ENCODE peak calls at places on chromosomes 5 and 9, in four cellular contexts. Z, F, Y and V are unnamed samples. For H3K36me3, the result is how much of the 10 kb centered on the place peaks cover.

GRCh38 chr5:147188200-147189108 is 46.4 kb upstream of the STK32A start:
- DNase-seq in F (peak), Z (no peak), Y (peak), V (no peak)

GRCh38 chr5:122581629-122582028 is 193.3 kb upstream of the SNX2 start:
- DNase-seq in Y (no peak), Z (no peak), F (no peak), V (no peak)

GRCh38 chr5:10745133-10745532 is 15.9 kb downstream of the DAP start:
- DNase-seq in Y (no peak), F (no peak), Z (no peak), V (no peak)

GRCh38 chr5:166507810-166508419 is 1783.5 kb upstream of the WWC1 start:
- DNase-seq in Y (no peak), F (no peak), Z (no peak), V (no peak)

GRCh38 chr5:82387041-82387818 is 109.1 kb upstream of the RPS23 start:
- DNase-seq in Z (no peak), F (no peak), Y (no peak), V (no peak)

GRCh38 chr9:91465420-91465819 is 41.8 kb upstream of the NFIL3 start:
- DNase-seq in F (no peak), Z (no peak), Y (peak), V (no peak)

GRCh38 chr9:107282268-107282667 is 811 bp upstream of the RAD23B start:
- DNase-seq in F (no peak), Y (no peak), Z (no peak), V (no peak)

GRCh38 chr9:20941177-20941690 is 90.2 kb downstream of the HACD4 start:
- DNase-seq in F (peak), Z (peak), Y (peak), V (no peak)

GRCh38 chr5:109483395-109483974 is 73.7 kb upstream of the PJA2 start:
- DNase-seq in Y (no peak), Z (no peak), F (no peak), V (no peak)

GRCh38 chr9:105879181-105879580 is 184.8 kb downstream of the TMEM38B start:
- DNase-seq in Y (no peak), Z (no peak), F (no peak), V (no peak)

GRCh38 chr5:178108446-178108845 is 4.9 kb upstream of the N4BP3 start:
- DNase-seq in Y (no peak), Z (no peak), F (no peak), V (no peak)

GRCh38 chr9:121133104-121133816 is 58.5 kb downstream of the CNTRL start:
- DNase-seq in F (peak), Z (peak), Y (peak), V (peak)

GRCh38 chr5:132020568-132021339 is 9.3 kb upstream of the ACSL6 start:
- DNase-seq in Z (no peak), F (no peak), Y (peak), V (peak)

GRCh38 chr5:105288946-105289345 is 1726.4 kb upstream of the NUDT12 start:
- DNase-seq in Z (no peak), F (no peak), Y (no peak), V (no peak)

GRCh38 chr9:91790912-91791311 is 159.1 kb downstream of the ROR2 start:
- DNase-seq in F (no peak), Z (no peak), Y (peak), V (no peak)

GRCh38 chr5:73448451-73449136 is at the start of gene FOXD1:
- DNase-seq in F (peak), Y (peak), Z (no peak), V (peak)

GRCh38 chr9:124042168-124042775 is 30.7 kb downstream of the LHX2 start:
- DNase-seq in F (no peak), Y (no peak), Z (no peak), V (no peak)

GRCh38 chr5:179165421-179166170 is 105.4 kb downstream of the ZNF354C start:
- DNase-seq in Y (no peak), Z (no peak), F (no peak), V (peak)

GRCh38 chr9:106958955-106959657 is 96.1 kb downstream of the ZNF462 start:
- DNase-seq in F (no peak), Y (peak), Z (no peak), V (no peak)

GRCh38 chr9:71925834-71926233 is 14.4 kb downstream of the C9orf85 start:
- DNase-seq in Y (no peak), F (no peak), Z (no peak), V (no peak)

GRCh38 chr5:83430130-83431010 is 41.2 kb upstream of the VCAN start:
- DNase-seq in Z (peak), Y (peak), F (peak), V (no peak)

GRCh38 chr5:72485366-72486052 is 21.7 kb downstream of the ZNF366 start:
- DNase-seq in Z (no peak), F (no peak), Y (peak), V (no peak)

GRCh38 chr9:33239922-33240321 is at the start of gene SPINK4:
- DNase-seq in Z (no peak), F (no peak), Y (no peak), V (no peak)

GRCh38 chr5:64971538-64971937 is 202.8 kb downstream of the CWC27 start:
- DNase-seq in F (no peak), Y (no peak), Z (no peak), V (no peak)

GRCh38 chr9:33924978-33925797 is 108.2 kb downstream of the UBE2R2 start:
- DNase-seq in F (no peak), Z (no peak), Y (no peak), V (no peak)

DNA sequence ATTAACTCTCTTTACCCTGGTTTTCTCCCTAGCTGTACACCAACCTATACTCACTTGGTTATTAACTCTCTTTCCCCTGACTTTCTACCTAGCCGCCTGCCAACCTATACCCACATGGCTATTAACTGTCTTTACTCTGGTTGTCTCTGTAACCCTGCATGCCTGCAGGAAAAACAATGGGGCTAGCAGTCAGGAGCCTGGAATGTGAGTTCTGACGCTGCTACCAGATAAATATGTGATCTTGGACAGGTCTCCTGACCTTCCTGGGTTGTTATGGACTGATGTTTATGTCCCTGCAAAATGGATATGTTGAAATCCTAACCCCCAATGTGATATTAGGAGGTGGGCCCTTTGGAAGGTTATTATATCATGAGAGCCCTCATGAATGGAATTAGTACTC is 119.2 kb downstream of the SMARCA2 start:
- DNase-seq in Y (no peak), F (no peak), Z (no peak), V (no peak)
- H3K36me3 ChIP-seq in Y (under half), F (under half), Z (under half), V (under half)

GRCh38 chr9:97848237-97848581 is 4.8 kb upstream of the FOXE1 start:
- DNase-seq in Y (no peak), Z (no peak), F (no peak), V (no peak)
- H3K36me3 ChIP-seq in Y (under half), Z (under half), F (under half), V (under half)

DNA sequence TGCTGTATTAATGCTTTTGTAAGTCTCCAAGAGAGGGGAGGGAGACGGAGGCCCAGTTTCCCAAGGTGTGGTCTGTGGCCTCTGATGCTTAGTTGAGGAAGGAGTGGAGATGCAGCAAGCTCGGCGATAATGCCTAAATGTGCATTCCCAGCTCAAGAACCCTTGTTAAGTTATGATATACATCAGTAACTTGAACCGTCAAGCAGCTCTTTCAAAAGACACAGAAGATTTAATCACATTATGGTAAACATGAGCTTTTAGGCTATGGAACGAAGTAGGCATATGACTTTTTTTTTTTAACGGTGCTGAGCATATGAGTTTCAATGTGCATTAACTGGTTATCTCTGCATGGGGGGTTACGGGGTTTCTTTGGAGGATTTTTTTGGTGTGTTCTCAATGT is 22.3 kb upstream of the GLE1 start:
- DNase-seq in F (no peak), Y (no peak), Z (no peak), V (no peak)
- H3K36me3 ChIP-seq in F (half or more), Y (under half), Z (under half), V (half or more)

GRCh38 chr5:125160787-125161502 is 414.5 kb upstream of the ZNF608 start:
- DNase-seq in Z (no peak), Y (no peak), F (no peak), V (no peak)
- H3K36me3 ChIP-seq in Z (under half), Y (under half), F (under half), V (under half)

GRCh38 chr5:176530406-176530982 is 6.7 kb downstream of the RNF44 start:
- DNase-seq in Z (no peak), F (no peak), Y (no peak), V (no peak)

GRCh38 chr5:176529116-176529823 is 7.9 kb downstream of the RNF44 start:
- DNase-seq in F (no peak), Z (no peak), Y (no peak), V (no peak)

GRCh38 chr5:176528761-176529115 is 8.5 kb downstream of the RNF44 start:
- DNase-seq in Z (no peak), F (no peak), Y (no peak), V (no peak)

GRCh38 chr5:176530983-176531901 is 6.0 kb downstream of the RNF44 start:
- DNase-seq in F (peak), Z (no peak), Y (no peak), V (no peak)

GRCh38 chr5:176529824-176530195 is 7.4 kb downstream of the RNF44 start:
- DNase-seq in Y (no peak), Z (no peak), F (peak), V (no peak)
- H3K36me3 ChIP-seq in Y (under half), Z (under half), F (under half), V (under half)

GRCh38 chr5:56455417-56455816 is 222.3 kb upstream of the ANKRD55 start:
- DNase-seq in Y (no peak), Z (no peak), F (no peak), V (no peak)
- H3K36me3 ChIP-seq in Y (under half), Z (under half), F (under half), V (under half)

GRCh38 chr5:32232441-32233219 is 58.5 kb upstream of the GOLPH3 start:
- DNase-seq in Y (peak), F (peak), Z (peak), V (no peak)

GRCh38 chr5:32231929-32232328 is 57.8 kb upstream of the GOLPH3 start:
- DNase-seq in Y (no peak), Z (no peak), F (no peak), V (no peak)

GRCh38 chr5:32230356-32231099 is 56.4 kb upstream of the GOLPH3 start:
- DNase-seq in Z (no peak), F (no peak), Y (no peak), V (no peak)

GRCh38 chr5:32229586-32229985 is 55.5 kb upstream of the GOLPH3 start:
- DNase-seq in Z (no peak), Y (no peak), F (no peak), V (no peak)

DNA sequence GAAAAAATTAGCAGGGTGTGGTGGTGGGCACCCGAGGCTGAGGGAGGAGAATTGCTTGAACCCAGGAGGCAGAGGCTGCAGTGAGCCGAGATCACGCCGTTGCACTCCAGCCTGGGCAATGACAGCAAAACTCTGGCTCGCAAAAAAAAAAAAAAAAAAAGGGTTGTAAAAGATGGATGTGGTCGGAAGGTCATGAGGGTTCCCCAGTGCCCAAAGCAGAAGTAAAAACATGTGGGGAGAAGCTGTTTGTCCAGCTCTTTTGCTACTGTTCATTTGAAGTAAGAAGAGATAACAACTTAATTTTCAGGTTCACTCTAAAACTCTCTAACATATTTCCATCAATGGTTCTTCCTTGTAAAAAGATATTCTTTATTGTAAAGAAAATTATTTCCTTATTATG is 57.1 kb upstream of the GOLPH3 start:
- DNase-seq in Z (no peak), F (no peak), Y (no peak), V (no peak)
- H3K36me3 ChIP-seq in Z (under half), F (under half), Y (under half), V (under half)

GRCh38 chr9:35713578-35713977 is 18.4 kb downstream of the TLN1 start:
- DNase-seq in F (no peak), Z (no peak), Y (no peak), V (no peak)

GRCh38 chr9:35712762-35713400 is 19.1 kb downstream of the TLN1 start:
- DNase-seq in F (no peak), Y (no peak), Z (no peak), V (no peak)

GRCh38 chr9:35711501-35712428 is 20.2 kb downstream of the TLN1 start:
- DNase-seq in Z (no peak), Y (no peak), F (no peak), V (no peak)

GRCh38 chr9:35708146-35708545 is 18.4 kb upstream of the TPM2 start:
- DNase-seq in Y (no peak), F (no peak), Z (no peak), V (no peak)

DNA sequence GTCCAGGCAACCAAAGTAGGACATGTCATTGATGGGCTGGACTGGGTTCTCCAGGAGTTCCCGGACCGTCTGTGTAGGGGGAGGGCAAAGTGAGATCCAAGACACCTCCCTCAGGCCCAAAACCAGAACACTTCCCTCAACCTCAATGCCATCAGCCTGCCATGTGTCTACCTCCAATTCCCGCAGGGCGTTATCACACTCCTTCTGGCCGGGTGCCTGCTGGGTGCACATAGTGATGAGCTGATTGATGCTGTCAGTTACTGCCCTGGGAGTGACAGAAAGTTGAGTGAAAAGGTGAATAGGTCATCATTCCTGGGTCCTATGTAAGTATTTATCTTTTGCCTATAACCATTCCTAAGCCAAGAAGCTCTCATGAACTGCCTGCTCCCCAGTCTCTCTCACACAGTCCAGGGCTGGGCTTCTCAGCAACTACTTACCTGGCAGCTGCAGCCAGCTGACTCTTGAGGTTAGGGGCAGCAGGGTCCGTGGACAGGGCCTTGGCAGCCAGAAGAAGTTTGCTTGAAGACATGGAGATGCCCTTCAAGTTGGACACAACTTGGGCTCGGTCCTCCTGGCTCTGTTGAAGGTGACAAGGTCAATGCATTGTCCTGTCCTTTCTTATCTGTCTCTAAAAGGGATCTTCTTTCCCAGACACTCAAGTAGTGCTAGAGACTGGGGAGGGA is 21.0 kb downstream of the TLN1 start:
- DNase-seq in F (no peak), Z (no peak), Y (no peak), V (no peak)
- H3K36me3 ChIP-seq in F (half or more), Z (half or more), Y (half or more), V (half or more)